ENCODE peak calls at places on chromosomes 2 and 18, in six cellular contexts. One of them, this sample, is unnamed.

GRCh38 chr18:1213126-1213525 is 308.5 kb downstream of the ADCYAP1 start:
- DNase-seq in stimulated activated CD4-positive, alpha-beta T cell treated with anti-CD3 and anti-CD28 coated beads, Interleukin-4, amount 100 ng/mL, for 4 hours: no peak
- DNase-seq in astrocyte of the hippocampus: no peak
- DNase-seq in AG09319: no peak
- DNase-seq in uterus: no peak
- DNase-seq in nephron progenitor cell: no peak
- DNase-seq in this sample: no peak

GRCh38 chr18:31419457-31419932 is 28.0 kb upstream of the DSG3 start:
- DNase-seq in AG09319: no peak
- DNase-seq in nephron progenitor cell: no peak
- DNase-seq in astrocyte of the hippocampus: no peak
- DNase-seq in stimulated activated CD4-positive, alpha-beta T cell treated with anti-CD3 and anti-CD28 coated beads, Interleukin-4, amount 100 ng/mL, for 4 hours: no peak
- DNase-seq in uterus: no peak
- DNase-seq in this sample: no peak

GRCh38 chr2:176114120-176114929 is 2.3 kb upstream of the HOXD10 start:
- DNase-seq in AG09319: no peak
- DNase-seq in stimulated activated CD4-positive, alpha-beta T cell treated with anti-CD3 and anti-CD28 coated beads, Interleukin-4, amount 100 ng/mL, for 4 hours: no peak
- DNase-seq in uterus: no peak
- DNase-seq in nephron progenitor cell: no peak
- DNase-seq in astrocyte of the hippocampus: no peak
- DNase-seq in this sample: peak

GRCh38 chr2:95297088-95297487 is at the start of gene KCNIP3:
- DNase-seq in nephron progenitor cell: peak
- DNase-seq in uterus: no peak
- DNase-seq in stimulated activated CD4-positive, alpha-beta T cell treated with anti-CD3 and anti-CD28 coated beads, Interleukin-4, amount 100 ng/mL, for 4 hours: no peak
- DNase-seq in astrocyte of the hippocampus: peak
- DNase-seq in AG09319: no peak
- DNase-seq in this sample: peak

GRCh38 chr2:69789762-69790600 is 39.5 kb upstream of the GMCL1 start:
- DNase-seq in nephron progenitor cell: peak
- DNase-seq in AG09319: no peak
- DNase-seq in stimulated activated CD4-positive, alpha-beta T cell treated with anti-CD3 and anti-CD28 coated beads, Interleukin-4, amount 100 ng/mL, for 4 hours: no peak
- DNase-seq in uterus: no peak
- DNase-seq in astrocyte of the hippocampus: peak
- DNase-seq in this sample: peak

GRCh38 chr2:232013701-232014353 is 52.3 kb downstream of the DIS3L2 start:
- DNase-seq in stimulated activated CD4-positive, alpha-beta T cell treated with anti-CD3 and anti-CD28 coated beads, Interleukin-4, amount 100 ng/mL, for 4 hours: no peak
- DNase-seq in uterus: no peak
- DNase-seq in nephron progenitor cell: no peak
- DNase-seq in AG09319: peak
- DNase-seq in astrocyte of the hippocampus: peak
- DNase-seq in this sample: no peak

GRCh38 chr2:232228332-232228731 is 150.2 kb upstream of the ALPP start:
- DNase-seq in nephron progenitor cell: no peak
- DNase-seq in stimulated activated CD4-positive, alpha-beta T cell treated with anti-CD3 and anti-CD28 coated beads, Interleukin-4, amount 100 ng/mL, for 4 hours: no peak
- DNase-seq in uterus: no peak
- DNase-seq in AG09319: no peak
- DNase-seq in astrocyte of the hippocampus: no peak
- DNase-seq in this sample: no peak

GRCh38 chr18:76259726-76260125 is 235.3 kb downstream of the ZNF516 start:
- DNase-seq in astrocyte of the hippocampus: no peak
- DNase-seq in nephron progenitor cell: no peak
- DNase-seq in uterus: no peak
- DNase-seq in stimulated activated CD4-positive, alpha-beta T cell treated with anti-CD3 and anti-CD28 coated beads, Interleukin-4, amount 100 ng/mL, for 4 hours: no peak
- DNase-seq in AG09319: no peak
- DNase-seq in this sample: no peak

GRCh38 chr2:176533505-176534193 is 264.4 kb downstream of the MTX2 start:
- DNase-seq in stimulated activated CD4-positive, alpha-beta T cell treated with anti-CD3 and anti-CD28 coated beads, Interleukin-4, amount 100 ng/mL, for 4 hours: no peak
- DNase-seq in AG09319: no peak
- DNase-seq in uterus: no peak
- DNase-seq in nephron progenitor cell: no peak
- DNase-seq in astrocyte of the hippocampus: no peak
- DNase-seq in this sample: no peak

GRCh38 chr2:112020561-112020960 is 34.5 kb upstream of the TMEM87B start:
- DNase-seq in astrocyte of the hippocampus: no peak
- DNase-seq in AG09319: no peak
- DNase-seq in stimulated activated CD4-positive, alpha-beta T cell treated with anti-CD3 and anti-CD28 coated beads, Interleukin-4, amount 100 ng/mL, for 4 hours: no peak
- DNase-seq in nephron progenitor cell: no peak
- DNase-seq in uterus: no peak
- DNase-seq in this sample: no peak

GRCh38 chr18:9506046-9506792 is 30.9 kb downstream of the RALBP1 start:
- DNase-seq in stimulated activated CD4-positive, alpha-beta T cell treated with anti-CD3 and anti-CD28 coated beads, Interleukin-4, amount 100 ng/mL, for 4 hours: no peak
- DNase-seq in AG09319: no peak
- DNase-seq in astrocyte of the hippocampus: peak
- DNase-seq in uterus: no peak
- DNase-seq in nephron progenitor cell: no peak
- DNase-seq in this sample: peak

GRCh38 chr2:86430368-86430767 is 10.8 kb upstream of the KDM3A start:
- DNase-seq in nephron progenitor cell: no peak
- DNase-seq in astrocyte of the hippocampus: no peak
- DNase-seq in AG09319: no peak
- DNase-seq in stimulated activated CD4-positive, alpha-beta T cell treated with anti-CD3 and anti-CD28 coated beads, Interleukin-4, amount 100 ng/mL, for 4 hours: no peak
- DNase-seq in uterus: no peak
- DNase-seq in this sample: no peak

GRCh38 chr2:209638346-209638745 is 133.3 kb upstream of the UNC80 start:
- DNase-seq in stimulated activated CD4-positive, alpha-beta T cell treated with anti-CD3 and anti-CD28 coated beads, Interleukin-4, amount 100 ng/mL, for 4 hours: no peak
- DNase-seq in astrocyte of the hippocampus: peak
- DNase-seq in uterus: no peak
- DNase-seq in nephron progenitor cell: no peak
- DNase-seq in AG09319: no peak
- DNase-seq in this sample: no peak

GRCh38 chr2:134207589-134208209 is 46.2 kb upstream of the MGAT5 start:
- DNase-seq in AG09319: no peak
- DNase-seq in stimulated activated CD4-positive, alpha-beta T cell treated with anti-CD3 and anti-CD28 coated beads, Interleukin-4, amount 100 ng/mL, for 4 hours: peak
- DNase-seq in astrocyte of the hippocampus: peak
- DNase-seq in uterus: peak
- DNase-seq in nephron progenitor cell: peak
- DNase-seq in this sample: peak

GRCh38 chr2:42961385-42961800 is 169.0 kb upstream of the HAAO start:
- DNase-seq in nephron progenitor cell: peak
- DNase-seq in astrocyte of the hippocampus: peak
- DNase-seq in stimulated activated CD4-positive, alpha-beta T cell treated with anti-CD3 and anti-CD28 coated beads, Interleukin-4, amount 100 ng/mL, for 4 hours: no peak
- DNase-seq in AG09319: no peak
- DNase-seq in uterus: peak
- DNase-seq in this sample: peak

GRCh38 chr2:179569834-179570233 is 291.6 kb downstream of the ZNF385B start:
- DNase-seq in astrocyte of the hippocampus: no peak
- DNase-seq in stimulated activated CD4-positive, alpha-beta T cell treated with anti-CD3 and anti-CD28 coated beads, Interleukin-4, amount 100 ng/mL, for 4 hours: no peak
- DNase-seq in AG09319: no peak
- DNase-seq in uterus: peak
- DNase-seq in nephron progenitor cell: no peak
- DNase-seq in this sample: peak

This sample was measured in left kidney.